ENCODE peak calls at places on chromosome 9, in four cellular contexts. One of them, this sample, is unnamed.

GRCh38 chr9:126147186-126147585 is 179.4 kb upstream of the MVB12B start:
- DNase-seq in GM12891: no peak
- DNase-seq in GM12878: no peak
- DNase-seq in K562: no peak
- DNase-seq in this sample: no peak

GRCh38 chr9:126491256-126491879 is 122.4 kb upstream of the LMX1B start:
- DNase-seq in GM12891: no peak
- DNase-seq in GM12878: no peak
- DNase-seq in K562: peak
- DNase-seq in this sample: no peak

GRCh38 chr9:86096382-86096781 is 3.0 kb downstream of the GOLM1 start:
- DNase-seq in GM12891: no peak
- DNase-seq in GM12878: no peak
- DNase-seq in K562: no peak
- DNase-seq in this sample: no peak

GRCh38 chr9:133742849-133743444 is 4.8 kb upstream of the SARDH start:
- DNase-seq in GM12891: peak
- DNase-seq in GM12878: peak
- DNase-seq in K562: peak
- DNase-seq in this sample: peak

GRCh38 chr9:89879276-89879675 is 274.5 kb downstream of the GADD45G start:
- DNase-seq in GM12891: no peak
- DNase-seq in GM12878: no peak
- DNase-seq in K562: no peak
- DNase-seq in this sample: no peak

GRCh38 chr9:88322906-88323566 is 65.2 kb upstream of the SPIN1 start:
- DNase-seq in GM12891: no peak
- DNase-seq in GM12878: no peak
- DNase-seq in K562: no peak
- DNase-seq in this sample: peak

GRCh38 chr9:21836437-21837161 is 34.2 kb downstream of the MTAP start:
- DNase-seq in GM12891: no peak
- DNase-seq in GM12878: no peak
- DNase-seq in K562: no peak
- DNase-seq in this sample: no peak

GRCh38 chr9:137672907-137673791 is 54.3 kb downstream of the EHMT1 start:
- DNase-seq in GM12891: peak
- DNase-seq in GM12878: peak
- DNase-seq in K562: peak
- DNase-seq in this sample: peak

DNA sequence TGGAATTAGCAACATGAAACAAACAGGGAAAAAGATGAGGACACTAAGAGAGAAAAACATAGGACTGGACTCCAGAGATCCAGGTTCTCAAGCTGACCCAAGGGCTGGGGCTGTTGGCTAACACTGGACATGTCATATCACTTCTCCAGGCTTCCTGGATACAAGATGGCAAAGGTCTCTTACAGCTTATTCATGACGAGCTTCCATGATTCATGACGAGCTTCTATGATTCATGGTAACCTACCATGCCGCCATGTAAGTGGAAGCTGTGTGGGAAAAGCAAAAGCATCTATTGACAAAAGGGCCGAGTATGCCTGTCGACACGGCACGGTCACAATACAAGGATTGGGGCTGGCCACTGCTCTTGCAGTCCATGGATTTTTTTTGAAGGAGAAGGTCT is 77.8 kb downstream of the PTCH1 start:
- DNase-seq in GM12891: no peak
- DNase-seq in GM12878: no peak
- DNase-seq in K562: no peak
- DNase-seq in this sample: no peak
- TF ChIP-seq SPI1 in GM12891: no peak
- TF ChIP-seq SPI1 in GM12878: no peak
- TF ChIP-seq SPI1 in K562: no peak
- TF ChIP-seq SPI1 in this sample: no peak

GRCh38 chr9:83706703-83707517 is 848 bp downstream of the UBQLN1 start:
- DNase-seq in GM12891: peak
- DNase-seq in GM12878: no peak
- DNase-seq in K562: peak
- DNase-seq in this sample: peak
- TF ChIP-seq SPI1 in GM12891: no peak
- TF ChIP-seq SPI1 in GM12878: no peak
- TF ChIP-seq SPI1 in K562: no peak
- TF ChIP-seq SPI1 in this sample: no peak

DNA sequence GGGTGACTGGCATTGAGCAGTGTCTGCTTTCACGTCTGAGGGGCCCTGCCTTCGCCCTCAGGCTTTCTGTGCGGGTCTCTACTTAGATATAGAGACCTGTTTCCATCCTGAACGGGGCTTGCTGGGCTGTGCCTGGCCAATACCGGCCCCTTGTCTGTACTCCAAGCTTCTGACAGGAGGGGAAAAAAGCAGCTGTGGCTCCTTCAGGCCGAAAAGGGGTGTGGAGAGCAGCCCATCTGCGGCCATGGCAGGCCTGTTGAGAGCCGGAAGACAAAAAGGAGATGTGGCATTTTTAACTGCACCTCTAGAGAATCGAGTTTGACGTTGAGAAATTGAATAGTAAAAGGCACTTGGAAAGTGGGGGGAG is 25.3 kb upstream of the PRDM12 start:
- DNase-seq in GM12891: no peak
- DNase-seq in GM12878: no peak
- DNase-seq in K562: no peak
- DNase-seq in this sample: peak
- TF ChIP-seq SPI1 in GM12891: no peak
- TF ChIP-seq SPI1 in GM12878: no peak
- TF ChIP-seq SPI1 in K562: no peak
- TF ChIP-seq SPI1 in this sample: no peak

GRCh38 chr9:109894921-109895758 is 115.1 kb downstream of the PALM2AKAP2 start:
- DNase-seq in GM12891: no peak
- DNase-seq in GM12878: peak
- DNase-seq in K562: no peak
- DNase-seq in this sample: peak
- TF ChIP-seq SPI1 in GM12891: peak
- TF ChIP-seq SPI1 in GM12878: peak
- TF ChIP-seq SPI1 in K562: no peak
- TF ChIP-seq SPI1 in this sample: peak